ENCODE peak calls at places on chromosomes 6 and 20, in four cellular contexts. K is hepatocyte, U is brain microvascular endothelial cell, B is body of pancreas. O is an unnamed sample.
A peak's percentile ranks its signal among the peaks of the same experiment; 100 is the strongest.

GRCh38 chr6:5457036-5457435 is 195.7 kb downstream of the FARS2 start:
- DNase-seq in K (no peak), U (no peak), B (peak; percentile 18), O (peak; percentile 42)

GRCh38 chr20:53869466-53870258 is 200.7 kb downstream of the BCAS1 start:
- DNase-seq in K (peak; percentile 89), U (peak; percentile 71), B (peak; percentile 81), O (peak; percentile 57)

GRCh38 chr6:14858808-14859207 is 387.1 kb upstream of the JARID2 start:
- DNase-seq in K (no peak), U (no peak), B (no peak), O (no peak)

GRCh38 chr20:50398064-50398463 is 112.1 kb upstream of the PTPN1 start:
- DNase-seq in K (no peak), U (no peak), B (no peak), O (no peak)

GRCh38 chr6:158909938-158910337 is 90.1 kb downstream of the RSPH3 start:
- DNase-seq in K (no peak), U (no peak), B (no peak), O (no peak)

GRCh38 chr20:4109587-4109986 is 94.2 kb upstream of the RNF24 start:
- DNase-seq in K (no peak), U (no peak), B (no peak), O (no peak)

GRCh38 chr6:145829102-145829501 is 14.5 kb upstream of the FBXO30 start:
- DNase-seq in K (no peak), U (no peak), B (no peak), O (no peak)

GRCh38 chr6:22631101-22631500 is 61.7 kb downstream of the HDGFL1 start:
- DNase-seq in K (no peak), U (no peak), B (no peak), O (no peak)

GRCh38 chr6:70734979-70735378 is 67.3 kb downstream of the SMAP1 start:
- DNase-seq in K (no peak), U (no peak), B (no peak), O (no peak)

GRCh38 chr6:12578751-12579150 is 137.8 kb upstream of the PHACTR1 start:
- DNase-seq in K (no peak), U (no peak), B (no peak), O (peak; percentile 99)

GRCh38 chr6:25942561-25943147 is 12.2 kb upstream of the SLC17A2 start:
- DNase-seq in K (peak; percentile 48), U (peak; percentile 24), B (no peak), O (no peak)

GRCh38 chr6:7819641-7820040 is 90.9 kb downstream of the TXNDC5 start:
- DNase-seq in K (no peak), U (no peak), B (no peak), O (no peak)

GRCh38 chr6:11616200-11616611 is 78.7 kb downstream of the TMEM170B start:
- DNase-seq in K (no peak), U (peak; percentile 95), B (no peak), O (no peak)

GRCh38 chr20:6700563-6701328 is 66.7 kb upstream of the BMP2 start:
- DNase-seq in K (no peak), U (no peak), B (no peak), O (no peak)

GRCh38 chr6:33628401-33628964 is 7.4 kb downstream of the ITPR3 start:
- DNase-seq in K (no peak), U (no peak), B (no peak), O (no peak)

GRCh38 chr20:2299301-2299700 is 3.5 kb downstream of the TGM3 start:
- DNase-seq in K (peak; percentile 75), U (no peak), B (peak; percentile 22), O (no peak)

GRCh38 chr6:72246926-72247325 is 360.6 kb downstream of the RIMS1 start:
- DNase-seq in K (peak; percentile 5), U (peak; percentile 17), B (no peak), O (no peak)

GRCh38 chr6:138250513-138251247 is 32.4 kb upstream of the PBOV1 start:
- DNase-seq in K (peak; percentile 71), U (no peak), B (peak; percentile 90), O (peak; percentile 94)
- H3K27ac ChIP-seq in K (peak overlapping the region; percentile 82), U (no peak overlapping the region), B (peak overlapping the region; percentile 87), O (peak overlapping the region; percentile 50)

GRCh38 chr20:257419-257818 is at the start of gene DEFB132:
- DNase-seq in K (no peak), U (no peak), B (no peak), O (no peak)

GRCh38 chr20:259991-260390 is 2.5 kb downstream of the DEFB132 start:
- DNase-seq in K (no peak), U (no peak), B (no peak), O (no peak)

GRCh38 chr20:263701-264100 is 6.2 kb downstream of the DEFB132 start:
- DNase-seq in K (no peak), U (no peak), B (no peak), O (no peak)

GRCh38 chr20:258963-259362 is 1.4 kb downstream of the DEFB132 start:
- DNase-seq in K (no peak), U (peak; percentile 9), B (no peak), O (peak; percentile 5)

DNA sequence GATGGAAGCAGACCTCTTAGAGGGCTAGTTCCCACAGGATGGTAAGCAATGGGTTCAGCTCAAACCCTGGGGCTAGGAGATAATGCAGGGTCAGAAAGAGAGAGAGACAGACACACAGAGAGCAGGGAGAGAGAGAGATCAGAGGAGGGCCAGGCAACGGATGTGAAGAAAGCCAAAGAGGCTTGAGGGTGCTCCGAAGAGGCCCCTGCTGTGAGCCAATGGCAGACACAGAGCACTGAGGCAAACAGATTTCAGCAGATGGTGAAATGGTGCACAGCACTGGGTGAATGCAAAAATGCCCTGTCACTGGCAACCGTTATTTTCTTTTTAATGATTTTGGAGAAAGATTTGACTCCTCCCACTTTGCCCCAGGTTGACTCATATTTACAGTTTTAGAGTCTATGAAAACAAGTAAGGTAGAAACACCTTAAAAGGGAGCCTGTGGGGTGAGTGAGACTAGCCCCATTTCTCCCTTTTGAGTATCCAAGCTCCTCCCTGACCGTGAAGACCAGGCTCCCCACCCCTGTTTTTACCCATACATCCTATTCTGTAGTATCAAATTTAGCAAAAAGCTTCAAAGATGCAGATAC is 840 bp downstream of the DEFB132 start:
- DNase-seq in K (no peak), U (no peak), B (no peak), O (no peak)
- H3K27me3 ChIP-seq in K (no peaks in the 10 kb centered on the region), U (no peaks in the 10 kb centered on the region), B (no peaks in the 10 kb centered on the region), O (peaks cover 38% of the 10 kb centered on the region)

GRCh38 chr6:111597687-111598086 is 8.0 kb downstream of the TRAF3IP2 start:
- DNase-seq in K (peak; percentile 42), U (no peak), B (peak; percentile 33), O (no peak)
- H3K27ac ChIP-seq in K (peak overlapping the region; percentile 64), U (no peak overlapping the region), B (no peak overlapping the region), O (no peak overlapping the region)

GRCh38 chr6:27297857-27298730 is 14.0 kb downstream of the POM121L2 start:
- DNase-seq in K (peak; percentile 27), U (peak; percentile 74), B (no peak), O (peak; percentile 73)
- H3K27me3 ChIP-seq in K (peaks cover 31% of the 10 kb centered on the region), U (no peaks in the 10 kb centered on the region), B (peaks cover 63% of the 10 kb centered on the region), O (no peaks in the 10 kb centered on the region)

GRCh38 chr6:156949376-156949775 is 172.2 kb downstream of the ARID1B start:
- DNase-seq in K (peak; percentile 23), U (peak; percentile 76), B (no peak), O (peak; percentile 84)
- H3K27ac ChIP-seq in K (peak overlapping the region; percentile 65), U (peak overlapping the region; percentile 60), B (no peak overlapping the region), O (peak overlapping the region; percentile 57)

GRCh38 chr6:50846109-50846859 is 27.6 kb downstream of the TFAP2B start:
- DNase-seq in K (no peak), U (no peak), B (no peak), O (no peak)
- H3K27me3 ChIP-seq in K (peaks cover 100% of the 10 kb centered on the region), U (peaks cover 18% of the 10 kb centered on the region), B (peaks cover 43% of the 10 kb centered on the region), O (peaks cover 64% of the 10 kb centered on the region)

GRCh38 chr6:108592371-108593337 is 31.9 kb downstream of the FOXO3 start:
- DNase-seq in K (no peak), U (peak; percentile 37), B (no peak), O (peak; percentile 89)
- H3K27ac ChIP-seq in K (peak overlapping the region; percentile 85), U (no peak overlapping the region), B (peak overlapping the region; percentile 17), O (no peak overlapping the region)

GRCh38 chr6:165986647-165987482 is 180.8 kb downstream of the TBXT start:
- DNase-seq in K (no peak), U (no peak), B (no peak), O (no peak)

GRCh38 chr6:165984743-165985142 is 182.9 kb downstream of the TBXT start:
- DNase-seq in K (no peak), U (no peak), B (no peak), O (no peak)

GRCh38 chr6:165983112-165984072 is 184.3 kb downstream of the TBXT start:
- DNase-seq in K (no peak), U (no peak), B (no peak), O (no peak)

GRCh38 chr6:165985926-165986646 is 181.6 kb downstream of the TBXT start:
- DNase-seq in K (no peak), U (no peak), B (no peak), O (no peak)

GRCh38 chr6:165985281-165985925 is 182.2 kb downstream of the TBXT start:
- DNase-seq in K (no peak), U (no peak), B (no peak), O (no peak)
- H3K27me3 ChIP-seq in K (peaks cover 72% of the 10 kb centered on the region), U (peaks cover 22% of the 10 kb centered on the region), B (peaks cover 11% of the 10 kb centered on the region), O (peaks cover 13% of the 10 kb centered on the region)

GRCh38 chr20:64279826-64280459 is 24.4 kb downstream of the PCMTD2 start:
- DNase-seq in K (no peak), U (no peak), B (no peak), O (no peak)
- H3K27ac ChIP-seq in K (no peak overlapping the region), U (no peak overlapping the region), B (no peak overlapping the region), O (no peak overlapping the region)

O was measured in foreskin keratinocyte.